ENCODE peak calls at places on chromosome 2, in nine cellular contexts. Y is astrocyte of the hippocampus, I is sciatic nerve, V is kidney tubule cell, G is RPMI8226, U is right lobe of liver, C is germinal center, O is AG20443, H is WERI-Rb-1. L is an unnamed sample.

GRCh38 chr2:231530099-231531085 is at the start of gene NMUR1:
- DNase-seq in O (peak), H (peak), G (peak), I (peak), C (peak), V (peak), Y (peak), U (no peak), L (peak)

GRCh38 chr2:109611467-109612095 is 2.2 kb downstream of the SEPTIN10 start:
- DNase-seq in G (no peak), V (peak), I (no peak), Y (peak), O (no peak), U (no peak), C (no peak), H (no peak), L (no peak)

GRCh38 chr2:72901426-72901825 is 14.2 kb downstream of the SPR start:
- DNase-seq in O (no peak), C (no peak), H (peak), Y (no peak), I (no peak), U (no peak), G (no peak), V (no peak), L (no peak)

GRCh38 chr2:240301256-240301795 is 134.1 kb upstream of the GPC1 start:
- DNase-seq in U (peak), C (no peak), G (no peak), H (no peak), Y (no peak), O (peak), V (no peak), I (peak), L (no peak)

GRCh38 chr2:144396318-144396717 is 123.6 kb downstream of the ZEB2 start:
- DNase-seq in Y (no peak), H (no peak), I (no peak), G (no peak), C (no peak), V (no peak), U (no peak), O (no peak), L (no peak)

GRCh38 chr2:150552421-150552820 is 65.0 kb upstream of the RND3 start:
- DNase-seq in Y (no peak), V (no peak), H (no peak), G (no peak), I (no peak), O (no peak), U (no peak), C (no peak), L (no peak)

GRCh38 chr2:45925636-45926350 is 274.3 kb downstream of the PRKCE start:
- DNase-seq in H (no peak), O (peak), C (no peak), Y (no peak), U (no peak), I (no peak), V (no peak), G (no peak), L (no peak)

GRCh38 chr2:232891621-232892071 is 21.6 kb downstream of the SNORC start:
- DNase-seq in G (no peak), U (no peak), O (peak), V (peak), H (no peak), C (no peak), Y (peak), I (no peak), L (no peak)

GRCh38 chr2:36549063-36549662 is 48.8 kb downstream of the FEZ2 start:
- DNase-seq in U (no peak), O (no peak), V (no peak), H (no peak), G (no peak), C (no peak), I (no peak), Y (no peak), L (no peak)

GRCh38 chr2:16478817-16479216 is 186.8 kb downstream of the CYRIA start:
- DNase-seq in I (no peak), H (no peak), V (peak), Y (peak), U (no peak), G (no peak), C (no peak), O (no peak), L (no peak)

GRCh38 chr2:215002500-215002899 is 135.9 kb downstream of the ABCA12 start:
- DNase-seq in O (peak), G (peak), V (peak), Y (peak), I (no peak), H (peak), U (no peak), C (peak), L (no peak)

GRCh38 chr2:235500761-235501662 is 7.2 kb downstream of the AGAP1 start:
- DNase-seq in U (no peak), H (no peak), G (peak), C (no peak), O (peak), V (peak), Y (peak), I (no peak), L (no peak)

GRCh38 chr2:173880561-173880960 is 84.6 kb downstream of the SP3 start:
- DNase-seq in Y (no peak), I (no peak), H (no peak), V (no peak), O (no peak), C (no peak), G (no peak), U (no peak), L (no peak)

GRCh38 chr2:61557386-61557785 is 19.2 kb upstream of the XPO1 start:
- DNase-seq in O (no peak), U (no peak), C (no peak), G (no peak), H (no peak), I (no peak), Y (no peak), V (no peak), L (no peak)

GRCh38 chr2:197309369-197310231 is 980 bp downstream of the ANKRD44 start:
- DNase-seq in Y (peak), H (peak), V (peak), G (peak), I (peak), O (peak), U (peak), C (peak), L (peak)

GRCh38 chr2:166230024-166230723 is 102.4 kb upstream of the SCN1A start:
- DNase-seq in G (no peak), I (no peak), V (peak), H (no peak), Y (peak), C (no peak), U (peak), O (no peak), L (no peak)

GRCh38 chr2:134129900-134130537 is 123.9 kb upstream of the MGAT5 start:
- DNase-seq in Y (no peak), U (no peak), O (no peak), C (no peak), V (no peak), H (no peak), I (no peak), G (peak), L (no peak)

GRCh38 chr2:67840460-67841068 is 222.2 kb downstream of the C1D start:
- DNase-seq in O (peak), C (peak), V (peak), G (peak), U (peak), H (peak), I (peak), Y (peak), L (peak)

GRCh38 chr2:52220393-52220792 is 1188.5 kb upstream of the NRXN1 start:
- DNase-seq in C (no peak), G (peak), I (no peak), O (no peak), U (peak), V (no peak), H (no peak), Y (no peak), L (no peak)

GRCh38 chr2:58428286-58428552 is 187.1 kb upstream of the FANCL start:
- DNase-seq in G (no peak), U (no peak), I (no peak), C (peak), V (peak), H (peak), O (peak), Y (no peak), L (no peak)

GRCh38 chr2:107337209-107337898 is 451.4 kb upstream of the ST6GAL2 start:
- DNase-seq in G (no peak), I (no peak), O (peak), C (no peak), Y (peak), U (no peak), H (no peak), V (peak), L (no peak)

GRCh38 chr2:39179974-39180960 is 59.4 kb upstream of the SOS1 start:
- DNase-seq in G (no peak), U (no peak), C (no peak), I (no peak), Y (no peak), O (no peak), V (no peak), H (no peak), L (no peak)

GRCh38 chr2:174051741-174052638 is 86.8 kb upstream of the SP3 start:
- DNase-seq in U (no peak), O (peak), I (no peak), C (no peak), G (no peak), V (peak), Y (peak), H (no peak), L (no peak)

GRCh38 chr2:238711346-238711745 is 136.5 kb upstream of the TWIST2 start:
- DNase-seq in U (no peak), O (no peak), I (no peak), H (no peak), G (no peak), C (no peak), Y (no peak), V (no peak), L (no peak)

GRCh38 chr2:85475801-85476610 is 57.5 kb downstream of the SH2D6 start:
- DNase-seq in I (no peak), Y (no peak), V (peak), O (no peak), C (no peak), G (no peak), H (no peak), U (peak), L (no peak)

GRCh38 chr2:186065491-186065890 is 326.9 kb downstream of the FSIP2 start:
- DNase-seq in G (no peak), H (no peak), I (no peak), Y (no peak), C (no peak), V (peak), U (no peak), O (no peak), L (no peak)

L was measured in sigmoid colon.